ENCODE peak calls at places on chromosomes 16 and 17, in seven cellular contexts. E is NCI-H524; T is naive thymus-derived CD8-positive, alpha-beta T cell; I is tibial nerve; X is upper lobe of left lung; O is C1 segment of cervical spinal cord; J is WERI-Rb-1. W is an unnamed sample.

GRCh38 chr16:1351582-1352362 is at the start of the genes GNPTG and TSR3:
- DNase-seq in T (peak; percentile 86), E (peak; percentile 60), X (peak; percentile 97), O (peak; percentile 62), J (peak; percentile 79), I (peak; percentile 70), W (peak; percentile 55)

GRCh38 chr17:81644496-81644895 is 7.5 kb downstream of the TSPAN10 start:
- DNase-seq in T (no peak), E (no peak), J (no peak), O (no peak), I (no peak), X (no peak), W (no peak)

GRCh38 chr16:59905628-59906027 is 1171.5 kb upstream of the GOT2 start:
- DNase-seq in J (no peak), O (no peak), E (no peak), I (no peak), T (no peak), X (no peak), W (no peak)

GRCh38 chr17:64130559-64131001 is 636 bp upstream of the ERN1 start:
- DNase-seq in O (no peak), X (no peak), E (no peak), T (no peak), J (no peak), I (no peak), W (peak; percentile 42)

GRCh38 chr16:16821261-16821660 is 442.3 kb downstream of the NPIPA7 start:
- DNase-seq in T (no peak), E (no peak), J (no peak), X (no peak), I (no peak), O (no peak), W (no peak)

GRCh38 chr17:71975998-71976649 is 144.7 kb upstream of the SOX9 start:
- DNase-seq in X (no peak), T (no peak), I (peak; percentile 75), E (no peak), O (peak; percentile 82), J (no peak), W (peak; percentile 67)

GRCh38 chr17:78361227-78361683 is 1.4 kb upstream of the SOCS3 start:
- DNase-seq in O (no peak), T (no peak), I (no peak), J (no peak), X (no peak), E (no peak), W (no peak)

GRCh38 chr16:89308391-89309333 is 91.2 kb downstream of the ZNF778 start:
- DNase-seq in X (no peak), I (no peak), E (no peak), T (peak; percentile 52), J (no peak), O (no peak), W (no peak)

GRCh38 chr17:338442-339192 is 14.0 kb downstream of the RPH3AL start:
- DNase-seq in J (peak; percentile 84), O (no peak), T (no peak), E (no peak), X (peak; percentile 74), I (no peak), W (no peak)